ENCODE peak calls at places on chromosome 11, in five cellular contexts. C, L, I, W and Q are unnamed samples.

GRCh38 chr11:74325649-74326645 is 14.5 kb upstream of the P4HA3 start:
- DNase-seq in C (peak; percentile 66), L (no peak), I (peak; percentile 86), W (no peak), Q (no peak)

GRCh38 chr11:115164774-115165173 is 339.4 kb downstream of the CADM1 start:
- DNase-seq in C (no peak), L (no peak), I (no peak), W (no peak), Q (peak; percentile 64)

GRCh38 chr11:69450857-69451220 is 30.6 kb upstream of the LINC01488 start:
- DNase-seq in C (no peak), L (no peak), I (no peak), W (no peak), Q (no peak)

GRCh38 chr11:112391086-112391485 is 130.4 kb upstream of the PLET1 start:
- DNase-seq in C (no peak), L (no peak), I (no peak), W (no peak), Q (no peak)

GRCh38 chr11:57711414-57712255 is at the start of gene MED19:
- DNase-seq in C (peak; percentile 90), L (peak; percentile 46), I (peak; percentile 78), W (no peak), Q (peak; percentile 92)

GRCh38 chr11:90222459-90223247 is at the start of gene CHORDC1:
- DNase-seq in C (peak; percentile 98), L (peak; percentile 87), I (peak; percentile 92), W (peak; percentile 94), Q (peak; percentile 60)

GRCh38 chr11:71454470-71455113 is 1.6 kb downstream of the NADSYN1 start:
- DNase-seq in C (peak; percentile 71), L (no peak), I (no peak), W (no peak), Q (no peak)

GRCh38 chr11:13781153-13781552 is 112.7 kb downstream of the FAR1 start:
- DNase-seq in C (no peak), L (no peak), I (no peak), W (no peak), Q (no peak)

GRCh38 chr11:72425053-72425980 is 9.0 kb downstream of the CLPB start:
- DNase-seq in C (no peak), L (no peak), I (no peak), W (no peak), Q (no peak)

GRCh38 chr11:44868021-44868420 is 82.7 kb downstream of the TP53I11 start:
- DNase-seq in C (no peak), L (no peak), I (no peak), W (no peak), Q (no peak)

GRCh38 chr11:96969251-96969650 is 579.4 kb downstream of the JRKL start:
- DNase-seq in C (no peak), L (no peak), I (no peak), W (no peak), Q (no peak)